ENCODE peak calls at places on chromosomes 7 and 10, in seven cellular contexts. M is MCF 10A, C is AG04449, P is A673, I is omental fat pad, Y is A549, W is heart left ventricle. V is an unnamed sample.

GRCh38 chr7:90596745-90597526 is 815 bp downstream of the CDK14 start:
- DNase-seq in C (no peak), W (no peak), P (peak), I (no peak), M (peak), Y (no peak), V (no peak)

GRCh38 chr10:80289451-80290287 is at the start of gene MAT1A:
- DNase-seq in M (peak), C (no peak), P (peak), Y (peak), I (no peak), W (no peak), V (no peak)

GRCh38 chr7:81111781-81112540 is 193.1 kb upstream of the SEMA3C start:
- DNase-seq in I (no peak), Y (no peak), C (peak), M (no peak), P (peak), W (no peak), V (no peak)

GRCh38 chr7:49852619-49853462 is 79.4 kb downstream of the VWC2 start:
- DNase-seq in P (peak), I (no peak), W (no peak), C (no peak), M (peak), Y (peak), V (peak)

GRCh38 chr10:29603516-29603915 is 31.3 kb downstream of the SVIL start:
- DNase-seq in P (no peak), C (no peak), Y (no peak), W (no peak), M (no peak), I (no peak), V (no peak)

GRCh38 chr7:156999611-157000046 is 10.8 kb downstream of the MNX1 start:
- DNase-seq in C (no peak), I (no peak), P (no peak), M (no peak), W (no peak), Y (no peak), V (no peak)

GRCh38 chr7:66921918-66922486 is 977 bp downstream of the TMEM248 start:
- DNase-seq in I (no peak), P (no peak), W (no peak), M (peak), Y (no peak), C (no peak), V (no peak)

GRCh38 chr10:96244354-96244753 is 27.0 kb downstream of the BLNK start:
- DNase-seq in Y (no peak), P (no peak), W (no peak), M (no peak), C (no peak), I (no peak), V (no peak)

GRCh38 chr10:108970016-108970415 is 953.3 kb downstream of the XPNPEP1 start:
- DNase-seq in P (peak), C (no peak), M (peak), I (no peak), Y (peak), W (no peak), V (peak)

GRCh38 chr10:126969310-126969709 is 64.1 kb downstream of the DOCK1 start:
- DNase-seq in I (no peak), W (no peak), M (peak), C (no peak), P (peak), Y (peak), V (no peak)
- TF ChIP-seq CTCF in I (no peak), W (no peak), M (no peak), C (no peak), P (peak), Y (peak), V (no peak)

DNA sequence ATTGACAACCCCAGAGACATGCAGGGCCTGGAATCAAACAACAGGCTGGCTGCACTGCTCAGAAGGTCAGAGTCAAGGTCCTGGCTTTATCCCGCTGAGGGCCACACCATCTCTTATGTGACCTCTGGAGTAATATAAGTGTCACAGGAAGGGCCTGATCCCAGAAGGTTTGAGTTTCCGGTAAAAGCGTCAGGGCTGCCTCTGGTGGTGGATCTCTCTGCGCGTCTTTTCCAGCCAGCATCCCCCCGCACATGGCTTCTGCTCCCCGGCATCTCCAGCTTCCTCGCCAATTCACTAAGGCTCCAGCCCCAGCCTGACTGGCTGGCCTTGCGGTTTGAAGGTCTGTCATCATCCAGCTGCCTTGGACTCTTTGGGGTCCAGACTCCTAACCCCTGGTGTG is 54.2 kb downstream of the SNX10 start:
- DNase-seq in I (no peak), P (no peak), W (no peak), C (no peak), M (no peak), Y (no peak), V (no peak)
- TF ChIP-seq CTCF in I (no peak), P (no peak), W (no peak), C (no peak), M (no peak), Y (no peak), V (no peak)

GRCh38 chr10:13627459-13628310 is 40.9 kb downstream of the PRPF18 start:
- DNase-seq in C (no peak), P (no peak), M (peak), Y (no peak), I (no peak), W (no peak), V (no peak)
- TF ChIP-seq CTCF in C (no peak), P (no peak), M (no peak), Y (no peak), I (no peak), W (no peak), V (no peak)

GRCh38 chr7:1028775-1029636 is 15.3 kb upstream of the GPR146 start:
- DNase-seq in W (peak), P (peak), Y (peak), I (peak), M (peak), C (peak), V (peak)
- TF ChIP-seq CTCF in W (no peak), P (no peak), Y (no peak), I (no peak), M (no peak), C (no peak), V (no peak)

GRCh38 chr10:44966816-44967509 is 7.4 kb downstream of the RASSF4 start:
- DNase-seq in W (no peak), P (no peak), C (no peak), M (no peak), Y (no peak), I (peak), V (no peak)
- TF ChIP-seq CTCF in W (no peak), P (peak), C (no peak), M (peak), Y (peak), I (no peak), V (peak)

GRCh38 chr7:102452451-102452850 is 12.2 kb downstream of the ALKBH4 start:
- DNase-seq in M (no peak), W (no peak), Y (no peak), P (no peak), I (no peak), C (no peak), V (no peak)

GRCh38 chr7:102450242-102450641 is 14.4 kb downstream of the ALKBH4 start:
- DNase-seq in Y (no peak), I (no peak), W (no peak), M (peak), C (no peak), P (no peak), V (no peak)

GRCh38 chr7:102449136-102449535 is 15.5 kb downstream of the ALKBH4 start:
- DNase-seq in Y (no peak), C (no peak), W (no peak), I (no peak), M (no peak), P (no peak), V (no peak)

GRCh38 chr7:102453319-102453718 is 11.3 kb downstream of the ALKBH4 start:
- DNase-seq in W (peak), C (no peak), Y (no peak), M (no peak), P (no peak), I (no peak), V (no peak)

GRCh38 chr7:102451371-102452054 is 13.2 kb downstream of the ALKBH4 start:
- DNase-seq in I (no peak), P (no peak), M (peak), Y (no peak), W (no peak), C (no peak), V (no peak)
- TF ChIP-seq CTCF in I (no peak), P (no peak), M (no peak), Y (no peak), W (no peak), C (no peak), V (no peak)

V was measured in mesothelial cell of epicardium.